ENCODE peak calls at places on chromosome 11, in eight cellular contexts. A is spleen, H is tibial nerve, M is cardiac fibroblast, G is mammary epithelial cell, Y is mucosa of descending colon, Q is esophagus muscularis mucosa, U is body of pancreas. P is an unnamed sample.

GRCh38 chr11:64712430-64713030 is 10.5 kb downstream of the NRXN2 start:
- DNase-seq in A (no peak), H (no peak), M (no peak), G (no peak), Y (no peak), Q (no peak), U (no peak), P (peak)

GRCh38 chr11:22792497-22792896 is 37.1 kb downstream of the SVIP start:
- DNase-seq in A (no peak), H (no peak), M (peak), G (peak), Y (no peak), Q (no peak), U (no peak), P (no peak)

GRCh38 chr11:65180877-65181568 is 705 bp upstream of the CAPN1 start:
- DNase-seq in A (peak), H (no peak), M (peak), G (peak), Y (peak), Q (no peak), U (peak), P (peak)

GRCh38 chr11:88484873-88485621 is 147.5 kb upstream of the CTSC start:
- DNase-seq in A (peak), H (no peak), M (peak), G (peak), Y (peak), Q (no peak), U (no peak), P (peak)

GRCh38 chr11:65891180-65892136 is 985 bp downstream of the CCDC85B start:
- DNase-seq in A (peak), H (no peak), M (peak), G (no peak), Y (peak), Q (no peak), U (no peak), P (peak)

GRCh38 chr11:72519220-72519881 is 85.0 kb upstream of the CLPB start:
- DNase-seq in A (no peak), H (no peak), M (no peak), G (no peak), Y (no peak), Q (no peak), U (no peak), P (no peak)

GRCh38 chr11:83002047-83002446 is 69.7 kb downstream of the RAB30 start:
- DNase-seq in A (no peak), H (no peak), M (peak), G (peak), Y (no peak), Q (no peak), U (no peak), P (no peak)

GRCh38 chr11:88501535-88501934 is 164.0 kb upstream of the CTSC start:
- DNase-seq in A (no peak), H (no peak), M (peak), G (no peak), Y (no peak), Q (no peak), U (no peak), P (no peak)

GRCh38 chr11:86021390-86021789 is 47.5 kb downstream of the PICALM start:
- DNase-seq in A (no peak), H (no peak), M (no peak), G (no peak), Y (no peak), Q (no peak), U (no peak), P (no peak)

GRCh38 chr11:12130180-12130980 is 20.0 kb downstream of the MICAL2 start:
- DNase-seq in A (peak), H (no peak), M (no peak), G (no peak), Y (peak), Q (no peak), U (no peak), P (no peak)

GRCh38 chr11:118152552-118153471 is at the start of gene SCN4B:
- DNase-seq in A (no peak), H (no peak), M (peak), G (peak), Y (no peak), Q (no peak), U (peak), P (peak)

GRCh38 chr11:96122601-96123044 is 198.7 kb upstream of the MTMR2 start:
- DNase-seq in A (no peak), H (no peak), M (no peak), G (peak), Y (no peak), Q (no peak), U (no peak), P (no peak)

DNA sequence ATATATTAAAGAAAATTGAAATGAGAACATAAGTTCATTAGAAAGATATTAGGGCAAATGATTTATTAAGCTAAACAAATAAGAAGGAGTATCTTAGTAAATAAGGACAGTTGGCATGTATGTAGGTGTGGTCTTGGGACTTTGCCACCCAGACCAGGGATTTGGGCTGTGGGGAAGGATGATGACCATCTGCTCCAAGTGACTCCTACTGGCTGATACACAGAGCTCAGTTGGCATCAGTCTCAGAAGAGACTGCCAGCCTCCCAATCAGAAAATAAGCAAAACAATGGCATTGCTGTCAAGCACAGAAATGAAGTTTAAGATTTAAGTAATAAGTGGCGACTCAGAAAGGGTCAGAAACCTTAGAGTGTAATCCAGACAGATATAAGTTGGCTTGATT is 49.5 kb downstream of the PAX6 start:
- DNase-seq in A (no peak), H (no peak), M (no peak), G (no peak), Y (no peak), Q (no peak), U (no peak), P (no peak)
- H3K4me3 ChIP-seq in A (no peak), H (no peak), M (no peak), G (no peak), Y (no peak), Q (no peak), U (no peak), P (no peak)

GRCh38 chr11:125926682-125927081 is 19.2 kb upstream of the VSIG10L2 start:
- DNase-seq in A (peak), H (no peak), M (no peak), G (no peak), Y (no peak), Q (no peak), U (no peak), P (no peak)
- H3K4me3 ChIP-seq in A (no peak), H (no peak), M (no peak), G (no peak), Y (no peak), Q (no peak), U (no peak), P (no peak)

GRCh38 chr11:103436131-103436770 is 327.0 kb downstream of the DYNC2H1 start:
- DNase-seq in A (no peak), H (no peak), M (no peak), G (no peak), Y (no peak), Q (no peak), U (no peak), P (no peak)

GRCh38 chr11:103433976-103434375 is 324.8 kb downstream of the DYNC2H1 start:
- DNase-seq in A (no peak), H (no peak), M (peak), G (no peak), Y (no peak), Q (no peak), U (no peak), P (no peak)

DNA sequence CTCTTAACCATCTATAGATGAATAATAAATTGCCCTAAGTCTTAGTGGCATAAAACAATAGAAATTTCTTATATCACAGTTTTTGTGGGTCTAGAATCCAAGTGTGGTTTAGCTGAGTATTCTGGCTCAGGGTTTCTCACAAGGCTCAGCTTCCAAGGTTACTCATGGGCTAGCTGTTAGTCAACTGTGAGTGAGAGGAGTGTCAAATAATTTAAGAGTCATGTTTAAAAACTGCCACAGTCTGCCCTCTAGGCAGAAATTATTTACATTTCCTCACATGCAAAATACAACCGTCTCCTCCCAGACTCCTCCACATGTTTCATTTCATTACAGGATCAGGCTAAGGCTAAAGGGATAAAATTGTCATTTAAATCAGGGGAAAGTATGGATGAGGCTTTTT is 324.2 kb downstream of the DYNC2H1 start:
- DNase-seq in A (no peak), H (no peak), M (peak), G (peak), Y (no peak), Q (no peak), U (no peak), P (no peak)
- H3K4me3 ChIP-seq in A (no peak), H (no peak), M (no peak), G (no peak), Y (no peak), Q (no peak), U (no peak), P (no peak)

DNA sequence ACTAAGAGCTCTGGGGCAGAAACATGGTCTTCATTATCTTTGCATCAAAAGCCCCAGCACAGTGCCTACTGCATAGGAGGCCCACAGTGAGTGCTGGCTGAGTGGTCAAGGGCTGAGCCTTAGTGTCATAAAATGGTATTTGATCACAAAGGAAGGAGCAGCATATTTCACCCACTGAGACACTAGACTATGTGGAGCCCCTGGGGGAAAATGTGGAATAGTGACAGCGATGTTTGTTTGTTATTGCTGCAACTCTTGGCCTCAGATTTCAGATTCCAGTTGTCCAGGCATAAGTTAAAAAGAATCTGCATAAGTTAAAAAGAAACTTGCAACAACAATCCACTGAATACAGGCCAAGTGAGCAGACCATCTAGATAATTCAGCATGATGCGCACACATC is 7.0 kb downstream of the KIRREL3 start:
- DNase-seq in A (no peak), H (no peak), M (no peak), G (no peak), Y (no peak), Q (no peak), U (no peak), P (no peak)
- H3K4me3 ChIP-seq in A (no peak), H (no peak), M (no peak), G (no peak), Y (no peak), Q (no peak), U (no peak), P (no peak)

GRCh38 chr11:100778386-100778785 is 91.3 kb downstream of the ARHGAP42 start:
- DNase-seq in A (no peak), H (no peak), M (no peak), G (no peak), Y (no peak), Q (no peak), U (no peak), P (no peak)
- H3K4me3 ChIP-seq in A (no peak), H (no peak), M (no peak), G (no peak), Y (no peak), Q (no peak), U (no peak), P (no peak)

DNA sequence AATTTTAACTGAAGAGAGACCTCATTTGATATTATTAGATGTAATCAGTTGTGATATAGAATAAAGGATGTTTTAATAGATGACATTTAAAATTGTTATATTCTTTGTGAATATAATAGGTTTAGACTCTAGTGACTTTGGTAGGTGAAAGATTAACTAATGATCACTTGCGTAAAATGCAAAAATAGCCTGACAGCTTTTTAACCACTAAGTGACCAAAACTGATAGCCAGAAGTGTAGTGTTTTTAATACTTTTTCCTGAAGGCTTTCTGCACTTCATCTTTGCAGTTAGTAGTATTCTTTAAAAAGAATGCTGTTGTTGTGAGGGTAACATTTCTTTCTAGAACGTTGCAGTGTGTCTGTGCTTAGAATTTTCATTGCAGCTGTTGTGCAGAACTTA is 5.1 kb downstream of the CAPRIN1 start:
- DNase-seq in A (no peak), H (no peak), M (no peak), G (no peak), Y (no peak), Q (no peak), U (no peak), P (no peak)
- H3K4me3 ChIP-seq in A (no peak), H (no peak), M (no peak), G (no peak), Y (no peak), Q (no peak), U (no peak), P (no peak)

DNA sequence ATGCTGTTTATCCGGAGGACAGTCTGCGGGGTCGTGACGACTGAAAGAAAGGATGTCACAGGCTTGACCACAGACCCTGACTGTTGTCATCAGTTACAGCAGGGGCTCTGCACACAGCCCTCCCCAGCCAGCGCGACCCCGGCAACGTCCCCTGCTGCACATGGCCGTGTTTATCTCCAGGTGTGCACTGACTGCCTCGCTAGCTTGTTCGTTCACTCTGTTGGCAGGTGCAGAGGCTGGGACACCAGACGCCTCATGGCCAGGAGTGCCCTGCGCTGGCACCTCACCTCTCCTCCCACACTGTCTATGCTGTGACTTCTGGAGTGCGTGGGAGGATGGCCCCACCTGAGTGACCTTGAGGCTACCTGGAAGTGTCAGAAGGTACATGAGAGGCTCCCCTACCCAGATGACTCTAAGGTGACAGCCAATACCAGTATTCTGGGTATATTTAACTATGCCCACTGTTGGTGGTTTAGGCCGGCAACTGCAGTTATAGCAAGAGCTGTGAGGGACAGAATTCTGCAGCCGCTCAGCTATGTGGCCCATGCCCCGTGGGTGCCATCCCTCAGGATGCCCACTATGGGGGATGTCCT is 12.2 kb downstream of the MRPL21 start:
- DNase-seq in A (peak), H (no peak), M (no peak), G (no peak), Y (no peak), Q (no peak), U (no peak), P (no peak)
- H3K4me3 ChIP-seq in A (no peak), H (no peak), M (no peak), G (no peak), Y (no peak), Q (no peak), U (no peak), P (no peak)

GRCh38 chr11:68273056-68273738 is 1.4 kb upstream of the C11orf24 start:
- DNase-seq in A (no peak), H (no peak), M (no peak), G (no peak), Y (no peak), Q (no peak), U (no peak), P (no peak)
- H3K4me3 ChIP-seq in A (no peak), H (peak), M (no peak), G (no peak), Y (no peak), Q (peak), U (no peak), P (no peak)